ENCODE peak calls at places on chromosomes 12 and 14, in eight cellular contexts. R is activated CD4-positive, alpha-beta T cell treated with anti-CD3 and anti-CD28 coated beads for 24 hours; G is Jurkat, Clone E6-1; B is AG09309; E is IMR-90; C is omental fat pad; N is iPS-NIHi11; A is right lobe of liver. L is an unnamed sample.

GRCh38 chr12:6936642-6937480 is 6.8 kb upstream of the RNU7-1 start:
- DNase-seq in R (no peak), B (no peak), C (no peak), N (peak; percentile 48), A (no peak), E (no peak), G (peak; percentile 70), L (no peak)

GRCh38 chr12:50401383-50402155 is 884 bp downstream of the LARP4 start:
- DNase-seq in A (no peak), G (peak; percentile 26), E (peak; percentile 51), C (no peak), N (no peak), B (peak; percentile 50), R (no peak), L (no peak)

GRCh38 chr14:72610831-72611200 is 283.1 kb downstream of the DPF3 start:
- DNase-seq in G (no peak), R (no peak), A (no peak), B (no peak), C (no peak), N (no peak), E (no peak), L (no peak)

GRCh38 chr14:94893411-94894160 is 123.7 kb upstream of the GSC start:
- DNase-seq in N (no peak), E (no peak), B (no peak), C (no peak), R (no peak), G (no peak), A (no peak), L (no peak)

GRCh38 chr12:14367097-14367661 is 1.7 kb downstream of the ATF7IP start:
- DNase-seq in E (peak; percentile 32), C (no peak), N (no peak), A (no peak), R (no peak), B (no peak), G (no peak), L (no peak)

GRCh38 chr12:20220339-20220738 is 148.0 kb upstream of the PDE3A start:
- DNase-seq in A (no peak), G (peak; percentile 31), N (peak; percentile 35), R (no peak), C (no peak), B (no peak), E (peak; percentile 34), L (no peak)

GRCh38 chr12:64864319-64864718 is 39.9 kb downstream of the TBC1D30 start:
- DNase-seq in B (no peak), C (no peak), G (no peak), R (no peak), E (no peak), N (no peak), A (no peak), L (no peak)

GRCh38 chr12:3615862-3616261 is 124.9 kb downstream of the PRMT8 start:
- DNase-seq in N (no peak), R (no peak), E (no peak), C (no peak), B (no peak), A (no peak), G (no peak), L (no peak)

L was measured in cardiac septum.